ENCODE peak calls at places on chromosomes 11 and 22, in ten cellular contexts. U, X, H, Z, G, M, P, Y, J and B are unnamed samples.

GRCh38 chr11:73323464-73323863 is 15.4 kb downstream of the ARHGEF17 start:
- DNase-seq in G (no peak), U (no peak), M (peak), H (no peak), J (no peak), X (peak), Z (peak), Y (no peak), P (no peak), B (peak)

GRCh38 chr11:102653744-102654291 is 28.7 kb upstream of the MMP20 start:
- DNase-seq in Y (no peak), J (no peak), Z (no peak), U (no peak), M (no peak), X (no peak), H (no peak), G (peak), P (no peak), B (no peak)

GRCh38 chr11:36282926-36283325 is 6.3 kb downstream of the COMMD9 start:
- DNase-seq in U (no peak), H (no peak), Y (no peak), J (no peak), Z (no peak), P (no peak), M (no peak), X (peak), G (no peak), B (no peak)

GRCh38 chr11:109864834-109865557 is 228.2 kb upstream of the ZC3H12C start:
- DNase-seq in X (no peak), Y (no peak), Z (no peak), M (no peak), P (no peak), H (no peak), J (no peak), U (peak), G (no peak), B (no peak)

GRCh38 chr22:36413022-36413770 is 25.4 kb upstream of the MYH9 start:
- DNase-seq in U (no peak), P (no peak), X (no peak), Z (no peak), G (no peak), H (no peak), Y (no peak), J (no peak), M (peak), B (no peak)

GRCh38 chr11:111426615-111427014 is 47.5 kb upstream of the POU2AF1 start:
- DNase-seq in H (no peak), M (no peak), Y (no peak), G (no peak), J (no peak), P (no peak), U (no peak), Z (no peak), X (peak), B (no peak)

GRCh38 chr22:44955102-44955501 is 54.7 kb downstream of the PHF21B start:
- DNase-seq in Z (no peak), J (no peak), M (no peak), G (no peak), U (no peak), X (no peak), H (no peak), P (no peak), Y (no peak), B (no peak)

GRCh38 chr11:101509911-101510310 is 73.9 kb downstream of the TRPC6 start:
- DNase-seq in P (no peak), M (no peak), J (no peak), X (no peak), G (no peak), U (no peak), Z (no peak), H (no peak), Y (no peak), B (no peak)

GRCh38 chr11:8962827-8963226 is 1.4 kb downstream of the TMEM9B start:
- DNase-seq in G (no peak), X (no peak), Z (no peak), Y (no peak), M (no peak), U (no peak), H (no peak), P (peak), J (no peak), B (no peak)

GRCh38 chr11:123069878-123070821 is 8.2 kb upstream of the HSPA8 start:
- DNase-seq in Y (no peak), X (no peak), M (no peak), H (no peak), G (no peak), Z (no peak), P (peak), J (no peak), U (no peak), B (no peak)

GRCh38 chr11:97000481-97000880 is 610.7 kb downstream of the JRKL start:
- DNase-seq in G (no peak), H (no peak), M (no peak), P (no peak), J (no peak), U (no peak), Y (no peak), Z (no peak), X (no peak), B (no peak)

GRCh38 chr11:12157241-12157661 is 46.9 kb downstream of the MICAL2 start:
- DNase-seq in G (peak), U (no peak), Z (no peak), H (no peak), P (peak), M (no peak), Y (no peak), J (no peak), X (no peak), B (no peak)

GRCh38 chr22:40323681-40324083 is 22.6 kb upstream of the ADSL start:
- DNase-seq in P (peak), Y (no peak), M (no peak), J (no peak), X (no peak), H (no peak), G (no peak), U (no peak), Z (no peak), B (no peak)

GRCh38 chr11:61153593-61154090 is 7.6 kb downstream of the VPS37C start:
- DNase-seq in G (no peak), Y (no peak), X (no peak), M (no peak), J (no peak), Z (no peak), U (no peak), H (no peak), P (no peak), B (no peak)

GRCh38 chr11:15675683-15676082 is 561.0 kb downstream of the INSC start:
- DNase-seq in J (no peak), G (no peak), X (no peak), M (no peak), Y (no peak), Z (no peak), U (no peak), H (no peak), P (no peak), B (no peak)

GRCh38 chr11:65854161-65854592 is 3.8 kb downstream of the CFL1 start:
- DNase-seq in X (peak), H (no peak), Y (no peak), P (no peak), Z (no peak), J (no peak), M (peak), U (no peak), G (no peak), B (peak)

GRCh38 chr11:105609341-105609781 is 512 bp upstream of the GRIA4 start:
- DNase-seq in X (peak), J (no peak), Z (no peak), H (peak), P (peak), U (no peak), G (peak), M (peak), Y (no peak), B (no peak)

GRCh38 chr11:66844496-66845142 is 1.4 kb downstream of the RCE1 start:
- DNase-seq in X (no peak), P (no peak), M (peak), U (no peak), H (no peak), Y (peak), J (no peak), G (no peak), Z (peak), B (peak)

GRCh38 chr11:123899792-123900191 is 2.2 kb upstream of the OR8D4 start:
- DNase-seq in H (no peak), P (no peak), G (no peak), J (no peak), U (no peak), Z (no peak), Y (no peak), X (no peak), M (no peak), B (no peak)

GRCh38 chr22:19290400-19291217 is 910 bp downstream of the CLTCL1 start:
- DNase-seq in M (peak), X (no peak), J (no peak), Z (peak), H (no peak), G (no peak), P (no peak), Y (no peak), U (no peak), B (peak)

GRCh38 chr22:29821790-29822130 is 16.3 kb downstream of the ASCC2 start:
- DNase-seq in M (no peak), U (no peak), Y (no peak), J (no peak), X (no peak), Z (no peak), G (no peak), H (no peak), P (no peak), B (no peak)

GRCh38 chr11:71240061-71240690 is 12.2 kb downstream of the SHANK2 start:
- DNase-seq in G (no peak), P (no peak), H (no peak), M (no peak), J (no peak), X (no peak), Y (no peak), U (no peak), Z (no peak), B (no peak)

GRCh38 chr11:100329352-100329751 is 357.7 kb upstream of the ARHGAP42 start:
- DNase-seq in M (no peak), H (no peak), U (no peak), X (no peak), P (no peak), Z (no peak), J (no peak), G (no peak), Y (no peak), B (no peak)

GRCh38 chr11:94731921-94732601 is 36.1 kb upstream of the AMOTL1 start:
- DNase-seq in U (peak), Z (peak), X (no peak), J (peak), P (no peak), Y (no peak), M (no peak), G (peak), H (no peak), B (no peak)

GRCh38 chr22:36540867-36541642 is 12.1 kb upstream of the EIF3D start:
- DNase-seq in J (no peak), G (peak), Z (no peak), U (no peak), H (no peak), Y (no peak), M (no peak), P (no peak), X (no peak), B (no peak)

GRCh38 chr11:129625930-129626329 is 189.7 kb upstream of the TMEM45B start:
- DNase-seq in J (no peak), G (no peak), Z (no peak), H (no peak), X (no peak), P (no peak), M (no peak), Y (no peak), U (no peak), B (no peak)

GRCh38 chr11:45079943-45080719 is 66.3 kb upstream of the PRDM11 start:
- DNase-seq in P (peak), X (peak), U (no peak), G (no peak), J (no peak), Y (peak), Z (no peak), M (peak), H (no peak), B (no peak)

DNA sequence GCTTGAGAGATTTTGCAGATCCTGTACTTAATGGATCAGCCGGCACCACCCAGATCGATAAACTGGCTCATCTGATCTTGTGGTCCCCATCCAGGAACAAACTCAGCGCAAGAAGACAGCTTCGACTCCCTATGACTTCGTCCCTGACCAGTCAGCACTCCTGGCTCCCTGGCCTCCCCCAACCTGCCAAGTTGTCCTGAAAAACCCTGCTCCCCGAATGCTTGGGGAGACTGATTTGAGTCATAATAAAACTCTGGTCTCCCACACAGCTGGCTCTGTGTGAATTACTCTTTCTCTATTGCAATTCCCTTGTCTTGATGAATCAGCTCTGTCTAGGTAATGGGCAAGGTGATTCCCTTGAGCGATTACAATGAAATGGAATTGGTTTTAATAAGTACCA is 29.5 kb downstream of the OR2AG2 start:
- DNase-seq in J (no peak), H (no peak), G (no peak), X (no peak), Z (no peak), U (no peak), Y (no peak), P (no peak), M (no peak), B (no peak)
- H3K4me3 ChIP-seq in J (no peak), H (no peak), G (no peak), X (no peak), Z (no peak), U (no peak), Y (peak), P (peak), M (no peak), B (no peak)

DNA sequence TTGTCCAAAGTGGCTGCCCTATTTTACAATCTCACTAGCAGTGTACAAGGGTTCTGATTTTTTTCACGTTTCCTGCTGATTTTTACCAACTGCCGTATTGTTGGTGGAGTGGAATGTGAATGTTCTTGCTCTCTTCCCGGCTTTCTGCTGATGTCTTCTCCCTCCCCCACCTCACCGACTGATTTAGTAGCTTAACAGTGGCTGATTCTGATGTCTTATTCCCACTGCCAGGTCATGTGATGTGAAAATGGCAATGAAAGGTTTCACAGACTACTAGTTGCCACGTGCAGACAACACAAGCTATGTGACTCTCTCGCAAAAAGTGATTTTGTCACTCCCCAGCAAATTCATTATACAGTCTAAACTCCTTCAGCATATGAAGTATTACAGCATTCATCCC is 17.3 kb upstream of the NEU3 start:
- DNase-seq in U (no peak), G (no peak), Y (no peak), X (no peak), Z (no peak), J (no peak), H (no peak), P (no peak), M (no peak), B (no peak)
- H3K4me3 ChIP-seq in U (no peak), G (no peak), Y (no peak), X (no peak), Z (no peak), J (no peak), H (no peak), P (no peak), M (no peak), B (no peak)

GRCh38 chr11:118169300-118170140 is 6.9 kb downstream of the SCN2B start:
- DNase-seq in Y (no peak), U (no peak), G (no peak), X (no peak), J (no peak), H (no peak), M (no peak), Z (no peak), P (no peak), B (no peak)

GRCh38 chr11:118172356-118172755 is 4.1 kb downstream of the SCN2B start:
- DNase-seq in H (no peak), U (no peak), Z (no peak), G (no peak), Y (no peak), P (no peak), M (no peak), J (no peak), X (no peak), B (no peak)

GRCh38 chr11:118170231-118170630 is 6.2 kb downstream of the SCN2B start:
- DNase-seq in Y (no peak), M (no peak), P (no peak), H (no peak), J (no peak), Z (no peak), G (no peak), U (no peak), X (no peak), B (no peak)

GRCh38 chr11:118171274-118172062 is 5.0 kb downstream of the SCN2B start:
- DNase-seq in P (peak), J (no peak), U (peak), H (no peak), X (peak), Y (peak), Z (peak), M (peak), G (peak), B (peak)

DNA sequence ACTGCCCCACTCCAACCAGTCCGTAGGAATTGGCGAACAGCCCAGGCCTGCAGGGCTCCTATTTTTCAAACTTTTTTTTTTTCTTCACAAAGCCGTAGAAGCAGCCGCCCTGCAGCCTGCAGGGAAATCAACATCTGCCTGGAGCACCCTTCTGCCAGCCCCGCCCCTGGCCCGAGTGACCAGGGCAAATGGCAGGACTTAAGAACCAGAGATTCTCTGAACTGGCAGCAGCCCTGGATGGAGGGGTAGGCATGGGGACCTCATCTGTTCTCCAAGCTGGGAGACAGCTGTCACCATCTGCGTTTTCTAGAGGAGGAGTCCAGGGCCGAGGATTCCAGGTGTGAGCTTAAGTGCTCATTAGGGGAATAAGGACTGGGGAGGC is 5.6 kb downstream of the SCN2B start:
- DNase-seq in X (no peak), M (no peak), G (no peak), U (no peak), P (no peak), H (no peak), J (no peak), Z (no peak), Y (no peak), B (no peak)
- H3K4me3 ChIP-seq in X (no peak), M (peak), G (no peak), U (no peak), P (no peak), H (no peak), J (no peak), Z (no peak), Y (no peak), B (no peak)

GRCh38 chr11:287821-288327 is 1.1 kb upstream of the PGGHG start:
- DNase-seq in U (no peak), Z (peak), M (peak), X (no peak), Y (no peak), J (no peak), H (no peak), P (no peak), G (no peak), B (peak)
- H3K4me3 ChIP-seq in U (peak), Z (peak), M (peak), X (peak), Y (peak), J (peak), H (peak), P (peak), G (peak), B (peak)

DNA sequence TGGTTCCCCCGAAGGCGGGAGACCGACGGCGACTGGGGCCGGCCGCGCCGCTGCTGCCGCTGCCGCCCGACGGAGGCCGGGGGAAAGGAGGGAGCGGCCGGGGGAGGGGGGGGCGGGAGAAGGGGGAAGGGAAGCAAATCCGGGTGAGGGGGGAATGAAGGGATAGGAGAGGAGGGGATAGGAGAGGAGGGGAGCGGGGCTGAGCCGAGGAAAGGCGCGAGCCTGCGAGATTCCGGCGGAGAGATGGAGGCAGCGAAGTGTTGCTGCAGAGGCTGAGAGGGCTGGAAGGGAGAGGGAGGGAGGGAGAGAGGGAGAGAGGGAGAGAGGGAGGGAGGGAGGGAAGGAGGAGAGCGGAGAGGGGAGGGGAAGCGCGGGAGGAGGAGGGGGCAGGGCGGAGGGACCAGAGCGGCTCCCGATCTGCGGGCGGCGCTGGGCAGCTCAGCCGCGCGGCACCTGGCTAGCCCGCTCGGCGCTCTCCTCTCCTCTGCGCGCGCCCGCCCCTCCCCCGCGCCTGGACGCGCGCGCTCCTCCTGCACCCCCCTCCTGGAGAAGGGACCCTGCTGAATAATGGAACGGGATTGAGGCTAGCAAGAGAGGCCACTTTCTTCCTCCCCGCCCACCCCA is 52.4 kb downstream of the SLC22A12 start:
- DNase-seq in U (no peak), J (no peak), X (no peak), Y (no peak), M (peak), P (no peak), G (no peak), H (no peak), Z (no peak), B (peak)
- H3K4me3 ChIP-seq in U (no peak), J (no peak), X (no peak), Y (no peak), M (peak), P (no peak), G (no peak), H (no peak), Z (peak), B (peak)

GRCh38 chr11:119750056-119750455 is 21.1 kb upstream of the NECTIN1 start:
- DNase-seq in P (no peak), H (no peak), Z (no peak), Y (no peak), X (no peak), U (no peak), J (no peak), G (no peak), M (no peak), B (no peak)
- H3K4me3 ChIP-seq in P (no peak), H (no peak), Z (no peak), Y (no peak), X (no peak), U (no peak), J (no peak), G (no peak), M (no peak), B (no peak)

DNA sequence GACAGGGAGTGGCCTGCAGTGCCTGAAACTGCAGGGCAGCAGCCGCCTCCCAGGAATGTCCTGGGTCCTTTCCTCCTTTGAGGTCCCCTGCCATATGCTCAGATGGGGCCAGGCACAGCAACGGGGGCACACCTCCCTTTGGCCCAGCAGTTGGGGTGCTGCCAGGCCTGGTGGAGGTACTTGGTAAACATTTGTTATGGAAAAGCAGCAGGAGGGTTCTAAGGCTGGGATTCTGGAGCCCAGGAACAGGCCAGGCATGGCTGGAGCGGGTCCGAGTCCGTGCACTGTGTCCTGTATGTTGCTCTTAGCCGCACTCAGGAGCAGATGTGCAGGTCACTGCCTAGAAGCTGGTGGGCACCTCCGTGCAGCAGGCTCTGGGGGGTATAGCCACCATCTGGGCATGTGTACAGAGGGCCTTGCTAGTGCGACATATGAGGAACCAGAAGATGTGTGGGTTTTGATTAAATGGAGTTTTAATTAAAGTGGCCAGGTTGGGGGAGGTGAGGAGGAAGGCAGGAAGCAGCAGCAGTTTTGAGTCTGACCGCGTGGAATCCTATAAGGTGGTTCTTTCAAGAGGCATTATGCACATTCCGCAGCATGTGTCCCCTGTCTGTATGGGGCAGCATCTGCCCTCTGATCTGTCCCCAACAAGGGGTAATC is 1.5 kb downstream of the ADORA2A start:
- DNase-seq in M (no peak), Y (peak), Z (peak), X (no peak), U (no peak), H (no peak), J (no peak), G (no peak), P (peak), B (no peak)
- H3K4me3 ChIP-seq in M (no peak), Y (peak), Z (no peak), X (no peak), U (no peak), H (no peak), J (no peak), G (no peak), P (peak), B (no peak)